ENCODE peak calls at places on chromosome 7, in seven cellular contexts. X, C, O, N, J, Y and P are unnamed samples.

GRCh38 chr7:87600130-87601124 is at the start of gene ABCB1:
- DNase-seq in J (peak), N (peak), C (peak), O (no peak), X (peak), Y (peak), P (peak)

GRCh38 chr7:17523813-17524741 is 225.6 kb downstream of the AHR start:
- DNase-seq in N (no peak), Y (peak), O (peak), X (no peak), C (peak), J (peak), P (no peak)

GRCh38 chr7:23654508-23654907 is 25.5 kb upstream of the FAM221A start:
- DNase-seq in O (no peak), N (peak), J (peak), C (peak), Y (no peak), X (no peak), P (no peak)

GRCh38 chr7:516606-517456 is 2.8 kb downstream of the PDGFA start:
- DNase-seq in Y (no peak), X (no peak), C (peak), N (peak), J (peak), O (peak), P (no peak)

GRCh38 chr7:148480479-148481146 is 110.0 kb upstream of the C7orf33 start:
- DNase-seq in N (no peak), J (no peak), X (no peak), C (no peak), Y (no peak), O (no peak), P (no peak)

GRCh38 chr7:96303105-96303685 is 18.7 kb downstream of the SLC25A13 start:
- DNase-seq in Y (no peak), X (no peak), O (no peak), J (peak), N (peak), C (no peak), P (no peak)

GRCh38 chr7:150973571-150974451 is 4.3 kb downstream of the KCNH2 start:
- DNase-seq in J (no peak), Y (no peak), O (no peak), X (no peak), C (no peak), N (no peak), P (no peak)

GRCh38 chr7:2873146-2873545 is 29.0 kb upstream of the GNA12 start:
- DNase-seq in C (peak), X (no peak), Y (no peak), O (no peak), J (no peak), N (no peak), P (no peak)

GRCh38 chr7:8817448-8818036 is 384.1 kb downstream of the NXPH1 start:
- DNase-seq in O (no peak), N (no peak), X (no peak), Y (no peak), C (no peak), J (no peak), P (no peak)

GRCh38 chr7:117212969-117213877 is 109.6 kb downstream of the WNT2 start:
- DNase-seq in J (peak), C (peak), O (peak), N (peak), X (peak), Y (no peak), P (no peak)

GRCh38 chr7:108406474-108406873 is 49.8 kb downstream of the NRCAM start:
- DNase-seq in Y (no peak), X (no peak), C (no peak), J (no peak), O (no peak), N (no peak), P (no peak)

GRCh38 chr7:35596061-35596460 is 98.9 kb downstream of the HERPUD2 start:
- DNase-seq in J (no peak), Y (no peak), N (peak), O (no peak), C (no peak), X (no peak), P (no peak)

GRCh38 chr7:83541187-83541960 is 107.6 kb downstream of the SEMA3E start:
- DNase-seq in J (no peak), C (no peak), X (no peak), O (no peak), Y (no peak), N (no peak), P (no peak)

GRCh38 chr7:150738092-150739044 is 1.1 kb downstream of the GIMAP5 start:
- DNase-seq in J (no peak), C (no peak), X (no peak), N (peak), Y (no peak), O (no peak), P (no peak)

GRCh38 chr7:102944241-102944640 is 31.4 kb downstream of the LRRC17 start:
- DNase-seq in O (no peak), Y (no peak), C (no peak), N (no peak), X (no peak), J (no peak), P (no peak)

GRCh38 chr7:102943425-102944169 is 30.8 kb downstream of the LRRC17 start:
- DNase-seq in Y (no peak), X (no peak), J (no peak), C (no peak), O (no peak), N (no peak), P (no peak)

GRCh38 chr7:102938679-102939078 is 25.9 kb downstream of the LRRC17 start:
- DNase-seq in J (no peak), O (no peak), N (peak), X (no peak), Y (no peak), C (no peak), P (no peak)

GRCh38 chr7:102942181-102942882 is 29.5 kb downstream of the LRRC17 start:
- DNase-seq in N (no peak), O (no peak), Y (no peak), C (no peak), J (no peak), X (no peak), P (no peak)

DNA sequence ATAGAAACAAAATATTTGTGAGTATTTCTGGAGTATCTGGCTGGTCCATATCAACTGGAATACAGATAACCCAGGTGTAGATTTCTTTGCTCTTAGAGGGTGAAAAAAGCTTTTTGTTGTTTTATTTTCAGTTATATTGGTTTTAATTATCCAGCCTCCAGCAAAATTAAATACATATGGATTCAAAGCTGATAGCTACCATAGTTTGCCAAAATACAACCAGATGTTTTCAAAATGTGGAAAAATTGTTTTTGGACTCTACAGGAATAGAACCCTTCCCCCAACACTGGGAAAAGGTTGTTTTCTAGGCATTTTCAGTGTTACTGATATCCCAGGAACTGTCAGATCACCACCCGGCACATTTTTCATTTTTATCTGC is 30.1 kb downstream of the LRRC17 start:
- DNase-seq in Y (no peak), J (no peak), O (no peak), C (no peak), X (no peak), N (no peak), P (no peak)
- H3K4me3 ChIP-seq in Y (no peak), J (no peak), O (no peak), C (no peak), X (no peak), N (no peak), P (no peak)

GRCh38 chr7:41885748-41886147 is 182.9 kb upstream of the INHBA start:
- DNase-seq in X (no peak), J (no peak), C (no peak), O (no peak), Y (no peak), N (no peak), P (no peak)

GRCh38 chr7:41885078-41885477 is 182.2 kb upstream of the INHBA start:
- DNase-seq in C (no peak), J (no peak), X (no peak), N (no peak), O (no peak), Y (no peak), P (no peak)

GRCh38 chr7:41887446-41887845 is 184.6 kb upstream of the INHBA start:
- DNase-seq in X (no peak), O (no peak), C (no peak), J (no peak), Y (no peak), N (no peak), P (no peak)

GRCh38 chr7:41886257-41886905 is 183.5 kb upstream of the INHBA start:
- DNase-seq in X (no peak), N (no peak), Y (no peak), J (peak), C (peak), O (peak), P (no peak)

DNA sequence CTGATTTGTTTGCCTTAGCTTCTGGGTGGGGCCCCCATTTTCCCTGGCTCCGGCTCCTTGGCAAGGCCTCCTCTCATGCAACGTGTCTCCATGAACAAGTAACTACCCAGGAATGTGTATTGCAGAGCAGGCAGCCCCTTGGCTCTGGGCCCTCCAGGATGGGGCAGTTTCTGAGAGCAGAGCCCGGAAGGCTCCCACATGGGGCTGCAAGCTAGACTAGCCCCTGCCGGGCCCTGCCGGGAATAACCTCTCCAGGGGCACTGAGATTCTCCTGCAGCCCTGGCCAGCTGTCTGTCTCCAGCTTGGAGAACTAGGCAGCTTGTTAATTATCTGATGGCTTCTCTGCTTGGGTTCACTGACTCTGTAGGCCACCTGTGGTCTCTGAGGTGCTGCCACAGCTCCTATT is 184.0 kb upstream of the INHBA start:
- DNase-seq in O (peak), X (no peak), N (no peak), C (no peak), J (peak), Y (no peak), P (no peak)
- TF ChIP-seq CTCF in O (peak), X (no peak), N (no peak), C (no peak), J (no peak), Y (no peak), P (peak)

DNA sequence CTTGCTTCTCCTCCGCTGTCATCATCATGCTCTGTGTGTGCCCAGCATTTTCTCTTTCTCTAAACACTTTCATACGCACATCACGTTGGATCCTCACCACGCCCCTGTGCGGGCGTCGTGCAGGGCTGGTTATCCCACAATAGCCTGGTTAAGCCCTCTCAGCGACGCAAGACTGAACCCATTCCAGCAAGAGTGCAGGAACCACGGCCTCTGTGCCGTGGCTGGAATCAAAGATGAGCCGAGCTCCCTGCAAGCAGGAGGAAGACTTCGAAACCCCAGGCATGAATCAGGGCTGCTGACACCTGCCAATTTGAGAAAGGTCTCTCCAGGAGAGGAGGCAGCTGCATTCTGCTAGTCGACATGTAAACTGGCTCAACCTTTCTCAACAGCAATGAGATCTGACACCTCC is 74.8 kb upstream of the FOXK1 start:
- DNase-seq in X (no peak), Y (no peak), J (no peak), O (no peak), N (no peak), C (no peak), P (no peak)
- H3K4me3 ChIP-seq in X (peak), Y (no peak), J (no peak), O (no peak), N (no peak), C (no peak), P (no peak)

DNA sequence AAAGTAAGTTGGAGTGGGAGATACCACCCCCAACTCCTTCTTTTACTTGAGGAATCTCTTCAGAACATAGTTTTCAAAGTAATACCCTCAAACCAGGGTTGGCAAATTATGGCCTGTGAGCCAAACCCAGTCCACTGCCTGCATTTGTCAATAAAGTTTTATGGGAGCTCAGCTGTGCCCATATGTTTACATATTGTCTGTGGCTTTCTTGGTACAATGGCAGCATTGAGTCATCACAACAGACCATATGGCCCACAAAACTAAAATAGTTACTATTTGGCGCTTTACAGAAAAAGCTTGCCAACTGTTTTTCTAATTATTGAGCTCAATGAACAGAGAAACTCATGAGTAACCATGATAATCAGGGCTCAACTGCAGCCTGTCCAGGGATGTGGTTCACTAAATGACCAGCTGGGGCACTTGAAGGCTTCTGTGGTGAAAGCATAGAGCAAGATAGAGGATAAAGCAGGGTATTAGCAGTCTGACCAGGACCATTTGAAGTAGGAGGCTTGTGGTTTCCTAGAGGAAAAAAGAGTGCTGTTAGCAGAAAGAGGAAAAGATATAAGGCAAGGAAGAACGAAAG is 196.0 kb upstream of the GRB10 start:
- DNase-seq in X (no peak), O (no peak), J (no peak), C (no peak), N (no peak), Y (no peak), P (no peak)
- TF ChIP-seq CTCF in X (no peak), O (peak), J (no peak), C (no peak), N (no peak), Y (no peak), P (peak)

DNA sequence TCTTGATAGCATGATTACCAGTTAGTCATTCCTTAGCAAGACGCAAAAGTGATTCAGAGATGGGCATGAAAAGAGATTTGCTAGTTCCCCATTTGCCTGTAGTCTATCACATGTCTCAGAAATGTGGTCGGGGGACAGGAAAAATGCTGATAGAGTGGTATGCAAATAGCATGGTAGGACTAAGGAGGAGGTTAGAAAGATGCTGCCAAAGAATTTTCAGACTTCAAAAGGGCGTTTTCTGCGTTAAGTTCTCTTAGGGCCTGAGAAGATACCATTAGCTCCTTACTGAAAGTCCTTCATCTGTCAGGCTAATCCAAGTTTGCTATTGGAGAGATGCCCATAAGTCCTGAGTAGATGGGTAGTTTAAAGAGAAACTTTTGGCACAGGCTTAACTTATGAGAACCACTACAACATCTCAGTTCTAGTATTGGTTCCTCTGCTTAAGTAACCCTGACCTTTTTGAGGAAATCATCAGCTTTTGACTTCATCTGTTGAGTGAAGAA is 2.7 kb downstream of the CALD1 start:
- DNase-seq in N (peak), C (no peak), X (no peak), O (no peak), J (no peak), Y (no peak), P (no peak)
- H3K4me3 ChIP-seq in N (peak), C (no peak), X (peak), O (peak), J (no peak), Y (peak), P (no peak)

DNA sequence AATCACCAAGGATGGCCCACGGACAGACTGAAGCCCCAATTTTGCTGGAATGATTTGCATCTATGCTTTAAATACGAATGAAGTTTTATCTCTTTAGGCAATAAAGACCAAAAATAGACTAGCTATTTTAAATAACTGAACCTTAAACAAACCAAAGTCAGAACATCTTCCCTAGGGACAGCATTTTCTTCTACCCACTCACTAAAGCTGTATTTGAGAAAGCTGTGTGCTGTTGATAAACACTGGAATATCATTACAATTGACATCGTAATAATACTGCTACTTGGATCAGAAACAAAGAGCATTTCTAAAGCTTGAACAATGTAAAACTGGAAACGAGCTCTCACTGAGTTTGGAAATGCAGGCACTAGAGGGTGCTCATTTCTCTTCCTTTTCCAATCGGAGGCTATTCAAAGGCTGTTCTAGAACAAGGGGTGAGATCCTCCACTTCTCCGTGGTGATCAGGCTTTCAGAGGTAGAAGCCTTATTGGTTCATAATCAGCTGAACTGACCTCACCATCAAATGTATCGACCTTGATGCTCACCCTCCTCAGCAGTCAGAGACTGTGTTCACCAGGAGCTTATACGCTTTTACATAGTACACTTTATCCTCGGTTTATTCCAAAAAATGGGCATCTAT is 225.3 kb upstream of the PRSS1 start:
- DNase-seq in J (no peak), C (no peak), N (no peak), Y (no peak), X (no peak), O (no peak), P (no peak)
- TF ChIP-seq CTCF in J (no peak), C (no peak), N (peak), Y (no peak), X (peak), O (peak), P (peak)

GRCh38 chr7:157690058-157690832 is 353.4 kb downstream of the DNAJB6 start:
- DNase-seq in Y (peak), X (no peak), O (no peak), C (no peak), N (no peak), J (no peak), P (no peak)
- H3K4me3 ChIP-seq in Y (peak), X (peak), O (no peak), C (no peak), N (no peak), J (no peak), P (no peak)

GRCh38 chr7:113918946-113919345 is at the start of gene PPP1R3A:
- DNase-seq in O (no peak), Y (no peak), C (no peak), J (no peak), N (no peak), X (no peak), P (no peak)
- TF ChIP-seq CTCF in O (no peak), Y (no peak), C (no peak), J (no peak), N (no peak), X (no peak), P (peak)